ENCODE peak calls at places on chromosome 21, in nine cellular contexts. P, G, F, W, O, S, T, E and J are unnamed samples. For H3K4me1, the result is how much of the 10 kb centered on the place peaks cover.

GRCh38 chr21:45279446-45280177 is 8.1 kb downstream of the POFUT2 start:
- DNase-seq in T (no peak), E (no peak), G (peak), O (no peak), F (no peak), S (no peak), P (no peak), W (no peak), J (no peak)

GRCh38 chr21:34900376-34900775 is 148.7 kb downstream of the RUNX1 start:
- DNase-seq in G (no peak), O (peak), E (no peak), T (no peak), S (no peak), F (no peak), W (no peak), P (no peak), J (no peak)

GRCh38 chr21:34817821-34818662 is 149.2 kb downstream of the CLIC6 start:
- DNase-seq in G (no peak), P (no peak), T (no peak), O (peak), F (peak), W (no peak), E (no peak), S (no peak), J (no peak)

GRCh38 chr21:34835526-34835925 is 166.7 kb downstream of the CLIC6 start:
- DNase-seq in S (no peak), F (no peak), T (no peak), O (no peak), E (no peak), W (no peak), G (peak), P (no peak), J (peak)

GRCh38 chr21:31520506-31521163 is 138.9 kb upstream of the SOD1 start:
- DNase-seq in O (no peak), F (no peak), W (no peak), S (peak), P (no peak), E (no peak), T (no peak), G (no peak), J (no peak)

GRCh38 chr21:46127239-46128105 is 27.9 kb downstream of the FTCD start:
- DNase-seq in O (no peak), W (no peak), T (no peak), G (peak), S (peak), E (no peak), P (no peak), F (no peak), J (no peak)

GRCh38 chr21:36297938-36298572 is 21.9 kb upstream of the MORC3 start:
- DNase-seq in P (peak), W (peak), O (peak), T (no peak), E (peak), F (no peak), G (no peak), S (peak), J (peak)

GRCh38 chr21:44524412-44525371 is 15.3 kb downstream of the KRTAP10-1 start:
- DNase-seq in T (no peak), P (no peak), F (no peak), S (no peak), O (no peak), G (no peak), E (no peak), W (no peak), J (no peak)

GRCh38 chr21:41317458-41317857 is 857 bp downstream of the FAM3B start:
- DNase-seq in T (no peak), S (no peak), W (no peak), P (no peak), E (no peak), G (no peak), F (peak), O (no peak), J (no peak)

GRCh38 chr21:20486303-20486702 is 511.9 kb upstream of the NCAM2 start:
- DNase-seq in F (no peak), W (no peak), E (no peak), T (no peak), O (no peak), P (no peak), S (no peak), G (no peak), J (no peak)

GRCh38 chr21:45542667-45543370 is 579 bp upstream of the SLC19A1 start:
- DNase-seq in E (no peak), W (no peak), O (no peak), S (peak), F (no peak), G (no peak), T (no peak), P (peak), J (no peak)

GRCh38 chr21:25571726-25572121 is 35.6 kb downstream of the MRPL39 start:
- DNase-seq in O (no peak), G (no peak), P (no peak), F (no peak), S (no peak), W (no peak), T (no peak), E (no peak), J (no peak)

GRCh38 chr21:36150192-36150711 is 6.4 kb upstream of the DOP1B start:
- DNase-seq in G (peak), S (no peak), O (no peak), T (peak), E (no peak), F (no peak), P (peak), W (no peak), J (peak)

GRCh38 chr21:45532826-45533730 is 9.2 kb downstream of the SLC19A1 start:
- DNase-seq in S (peak), P (no peak), F (no peak), T (peak), G (peak), W (no peak), O (no peak), E (no peak), J (no peak)

GRCh38 chr21:35840197-35840799 is 220.0 kb downstream of the SETD4 start:
- DNase-seq in F (peak), T (peak), S (no peak), W (peak), G (peak), P (peak), O (peak), E (no peak), J (peak)

GRCh38 chr21:35150562-35151226 is 101.6 kb upstream of the RUNX1 start:
- DNase-seq in W (no peak), P (no peak), G (no peak), T (no peak), F (no peak), O (no peak), E (no peak), S (no peak), J (no peak)

GRCh38 chr21:45578811-45579381 is 36.7 kb upstream of the SLC19A1 start:
- DNase-seq in G (no peak), O (no peak), F (no peak), T (no peak), P (no peak), W (no peak), E (no peak), S (peak), J (no peak)

GRCh38 chr21:25934771-25935224 is 200.0 kb downstream of the GABPA start:
- DNase-seq in O (peak), E (no peak), F (peak), P (peak), W (no peak), G (peak), T (peak), S (peak), J (peak)

GRCh38 chr21:16910435-16911165 is 602.2 kb upstream of the CXADR start:
- DNase-seq in W (no peak), E (no peak), P (no peak), F (no peak), G (no peak), O (no peak), T (no peak), S (no peak), J (no peak)

GRCh38 chr21:46369520-46370235 is 45.7 kb downstream of the PCNT start:
- DNase-seq in E (no peak), O (no peak), S (no peak), F (no peak), T (no peak), P (no peak), W (no peak), G (no peak), J (no peak)

GRCh38 chr21:44574457-44575306 is 1.2 kb downstream of the KRTAP10-4 start:
- DNase-seq in S (peak), E (no peak), G (no peak), W (no peak), F (no peak), P (no peak), T (no peak), O (peak), J (peak)

GRCh38 chr21:37119421-37120218 is 46.6 kb downstream of the TTC3 start:
- DNase-seq in W (no peak), G (no peak), T (no peak), S (no peak), O (peak), F (no peak), E (no peak), P (no peak), J (no peak)

GRCh38 chr21:44510109-44510507 is 29.9 kb downstream of the KRTAP10-1 start:
- DNase-seq in W (no peak), G (no peak), P (no peak), F (no peak), S (no peak), E (no peak), T (no peak), O (no peak), J (no peak)

GRCh38 chr21:46083271-46084040 is 14.5 kb upstream of the COL6A2 start:
- DNase-seq in E (no peak), F (no peak), W (no peak), T (no peak), P (no peak), S (peak), O (peak), G (no peak), J (peak)

GRCh38 chr21:17679002-17679600 is 66.4 kb upstream of the BTG3 start:
- DNase-seq in G (no peak), F (no peak), T (no peak), W (peak), O (peak), S (no peak), E (no peak), P (no peak), J (no peak)

GRCh38 chr21:43913928-43914327 is 48.9 kb downstream of the AGPAT3 start:
- DNase-seq in S (peak), E (no peak), G (no peak), W (no peak), P (peak), F (no peak), T (no peak), O (no peak), J (no peak)

GRCh38 chr21:17523007-17523451 is 10.2 kb downstream of the CXADR start:
- DNase-seq in O (peak), E (no peak), S (no peak), W (no peak), F (no peak), G (no peak), T (no peak), P (no peak), J (no peak)

GRCh38 chr21:44013380-44014088 is 1.4 kb downstream of the TRAPPC10 start:
- DNase-seq in F (no peak), P (no peak), W (peak), E (no peak), S (no peak), T (no peak), O (peak), G (no peak), J (no peak)

GRCh38 chr21:44758141-44758561 is 43.5 kb downstream of the UBE2G2 start:
- DNase-seq in P (no peak), O (no peak), G (no peak), E (no peak), W (no peak), S (peak), F (no peak), T (no peak), J (no peak)

GRCh38 chr21:46191257-46191685 is 7.0 kb upstream of the SPATC1L start:
- DNase-seq in F (no peak), G (peak), S (peak), O (peak), T (no peak), W (no peak), P (no peak), E (no peak), J (no peak)

GRCh38 chr21:45849651-45850050 is 131.9 kb upstream of the COL6A1 start:
- DNase-seq in W (no peak), G (no peak), E (no peak), T (no peak), P (no peak), S (peak), F (no peak), O (no peak), J (no peak)

GRCh38 chr21:36663033-36663855 is 35.7 kb upstream of the SIM2 start:
- DNase-seq in E (no peak), O (no peak), W (no peak), S (no peak), F (no peak), P (no peak), G (no peak), T (no peak), J (no peak)

GRCh38 chr21:45822002-45822397 is 159.6 kb upstream of the COL6A1 start:
- DNase-seq in O (no peak), P (no peak), W (no peak), G (no peak), S (peak), F (no peak), E (no peak), T (no peak), J (no peak)

GRCh38 chr21:27219068-27219467 is 252.2 kb upstream of the ADAMTS5 start:
- DNase-seq in P (no peak), G (peak), E (no peak), T (no peak), W (no peak), F (no peak), S (no peak), O (no peak), J (no peak)

GRCh38 chr21:41220208-41220733 is 52.3 kb downstream of the BACE2 start:
- DNase-seq in W (no peak), O (no peak), F (no peak), E (no peak), P (no peak), G (no peak), T (no peak), S (no peak), J (no peak)

GRCh38 chr21:31305888-31306287 is 38.2 kb downstream of the TIAM1 start:
- DNase-seq in W (no peak), S (no peak), F (no peak), O (no peak), G (no peak), P (no peak), T (no peak), E (no peak), J (no peak)

GRCh38 chr21:38859852-38860251 is 54.1 kb downstream of the ETS2 start:
- DNase-seq in W (no peak), P (no peak), F (no peak), S (no peak), T (no peak), G (no peak), E (no peak), O (no peak), J (no peak)

GRCh38 chr21:38861006-38861405 is 55.3 kb downstream of the ETS2 start:
- DNase-seq in P (peak), T (no peak), W (no peak), S (no peak), F (no peak), E (no peak), G (peak), O (no peak), J (no peak)

GRCh38 chr21:38861989-38862683 is 56.4 kb downstream of the ETS2 start:
- DNase-seq in T (no peak), E (no peak), W (no peak), F (no peak), G (no peak), P (no peak), S (no peak), O (no peak), J (no peak)

GRCh38 chr21:38863843-38864363 is 58.2 kb downstream of the ETS2 start:
- DNase-seq in O (no peak), T (no peak), G (no peak), S (no peak), E (no peak), F (no peak), W (no peak), P (no peak), J (no peak)

DNA sequence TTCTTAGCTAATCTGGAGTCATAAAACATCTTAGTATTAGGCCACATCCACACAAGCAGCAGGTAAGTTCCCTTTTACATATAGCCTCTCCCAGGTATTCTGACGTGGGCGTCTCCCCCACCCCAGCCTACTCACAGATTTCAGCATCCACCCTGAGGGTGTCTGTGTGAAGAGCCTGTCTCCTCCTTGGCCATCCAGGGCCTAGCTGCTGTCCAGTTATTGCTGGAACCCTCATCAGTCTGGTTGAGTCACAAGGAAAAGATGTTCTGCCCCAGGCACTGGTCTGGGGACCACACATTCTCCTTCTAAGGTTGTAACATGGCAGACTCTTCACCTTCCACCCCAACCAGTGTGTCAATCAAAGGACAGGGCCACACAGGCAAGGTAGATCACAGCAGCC is 57.6 kb downstream of the ETS2 start:
- DNase-seq in P (no peak), S (no peak), O (no peak), G (no peak), E (no peak), F (no peak), W (no peak), T (no peak), J (no peak)
- H3K27ac ChIP-seq in P (no peak), S (no peak), O (no peak), G (no peak), E (no peak), F (no peak), W (no peak), T (no peak), J (no peak)

DNA sequence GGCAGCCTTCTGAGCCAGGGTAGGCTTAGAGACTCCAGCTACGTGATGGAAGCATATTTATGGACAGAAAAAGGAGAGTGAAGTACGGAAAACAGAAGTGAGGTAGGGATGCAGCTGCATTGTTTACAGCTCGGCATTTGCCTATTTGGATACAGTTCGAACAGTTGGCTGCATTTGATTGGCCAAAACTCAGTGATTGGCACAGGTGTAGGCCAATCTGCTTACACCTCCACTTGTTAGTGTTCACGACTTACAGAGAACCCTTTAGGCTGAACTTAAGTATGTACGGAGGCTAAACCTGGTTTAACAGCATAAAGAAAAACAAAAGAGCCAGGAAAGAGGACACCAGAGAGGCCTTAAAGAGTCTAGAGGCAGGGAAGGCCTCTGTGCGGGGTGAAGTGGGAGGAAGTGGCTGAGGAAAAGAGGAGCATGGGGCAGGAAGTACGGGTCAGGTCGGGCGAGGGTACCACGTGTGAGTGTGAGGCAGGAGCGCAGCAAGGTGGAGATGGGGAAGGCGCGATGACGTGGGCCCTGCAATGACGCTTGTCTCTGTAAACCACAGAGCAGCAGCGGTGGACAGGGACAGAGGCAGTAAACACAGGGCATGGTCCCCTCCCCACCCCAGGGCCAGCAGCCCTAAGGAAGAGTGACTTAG is 32.0 kb downstream of the RSPH1 start:
- DNase-seq in G (no peak), O (no peak), F (no peak), T (peak), P (peak), E (no peak), W (peak), S (no peak), J (peak)
- H3K4me1 ChIP-seq in G (under half), O (under half), F (under half), T (under half), P (under half), E (half or more), W (half or more), S (under half), J (under half)

DNA sequence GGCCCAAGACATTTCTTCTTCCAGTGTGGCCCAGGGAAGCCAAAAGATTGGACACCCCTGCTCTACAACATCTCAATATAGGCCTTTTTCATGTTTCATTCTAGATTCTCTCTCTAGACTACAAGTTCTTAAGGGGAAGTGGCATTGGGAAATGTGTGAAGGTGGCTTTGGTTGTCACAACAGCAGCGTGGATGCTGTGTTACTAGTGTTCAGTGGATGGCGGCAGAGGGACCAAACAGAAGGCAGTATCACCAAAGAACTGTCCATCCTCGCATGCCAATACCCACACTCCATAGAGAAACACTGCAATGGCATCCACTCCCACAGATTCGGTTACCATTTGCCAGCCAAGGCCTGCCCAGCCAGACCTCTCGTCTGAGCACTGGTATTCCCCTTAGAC is 24.3 kb upstream of the IFNAR2 start:
- DNase-seq in G (no peak), P (no peak), S (no peak), O (no peak), T (no peak), F (no peak), E (no peak), W (no peak), J (peak)
- H3K27ac ChIP-seq in G (no peak), P (no peak), S (no peak), O (peak), T (no peak), F (no peak), E (no peak), W (peak), J (no peak)

GRCh38 chr21:42829417-42829816 is 49.9 kb downstream of the WDR4 start:
- DNase-seq in O (no peak), P (no peak), F (no peak), W (no peak), G (no peak), S (no peak), E (no peak), T (no peak), J (no peak)
- H3K4me1 ChIP-seq in O (under half), P (under half), F (under half), W (under half), G (under half), S (under half), E (under half), T (under half), J (under half)

GRCh38 chr21:15839026-15839425 is 109.2 kb downstream of the USP25 start:
- DNase-seq in W (no peak), E (no peak), P (no peak), T (no peak), O (no peak), F (no peak), G (no peak), S (no peak), J (no peak)

GRCh38 chr21:15840406-15840805 is 110.6 kb downstream of the USP25 start:
- DNase-seq in E (no peak), S (no peak), G (no peak), W (no peak), T (no peak), P (no peak), O (no peak), F (no peak), J (no peak)

GRCh38 chr21:15841856-15842564 is 112.2 kb downstream of the USP25 start:
- DNase-seq in S (no peak), G (no peak), E (no peak), W (no peak), O (no peak), T (no peak), F (no peak), P (no peak), J (no peak)

GRCh38 chr21:15839601-15840000 is 109.8 kb downstream of the USP25 start:
- DNase-seq in T (no peak), F (no peak), E (no peak), P (no peak), O (no peak), S (no peak), W (no peak), G (no peak), J (no peak)

DNA sequence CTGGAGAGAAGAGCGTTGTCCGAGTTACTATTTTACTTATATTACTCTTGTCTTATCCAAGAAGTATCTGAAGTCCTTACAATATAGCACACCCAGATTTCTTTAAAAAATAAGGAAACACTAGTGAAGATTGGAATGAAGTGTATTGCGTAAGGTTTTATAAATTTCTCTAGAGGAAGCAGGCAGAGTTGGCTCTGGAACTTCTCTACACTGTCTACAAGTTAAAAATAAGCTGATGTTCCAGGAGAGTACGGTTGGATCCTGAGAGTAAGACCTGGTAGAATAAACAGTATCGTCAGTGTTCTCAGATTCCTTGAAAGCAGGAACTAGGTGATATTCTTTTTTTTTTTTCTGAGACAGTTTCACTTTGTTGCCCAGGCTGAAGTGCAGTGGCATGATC is 107.8 kb downstream of the USP25 start:
- DNase-seq in F (no peak), T (peak), O (peak), W (no peak), E (no peak), P (no peak), S (no peak), G (no peak), J (no peak)
- H3K27ac ChIP-seq in F (no peak), T (peak), O (peak), W (no peak), E (no peak), P (peak), S (peak), G (no peak), J (no peak)

GRCh38 chr21:29300547-29301138 is 1.9 kb downstream of the BACH1 start:
- DNase-seq in F (no peak), O (no peak), W (no peak), G (no peak), S (no peak), E (no peak), T (no peak), P (no peak), J (no peak)
- H3K4me1 ChIP-seq in F (half or more), O (half or more), W (under half), G (under half), S (under half), E (half or more), T (under half), P (half or more), J (under half)